ENCODE peak calls at places on chromosomes 2 and 18, in four cellular contexts. One of them, this sample, is unnamed.

GRCh38 chr18:46333371-46334199 is 229.4 kb downstream of the HAUS1 start:
- DNase-seq in stimulated activated CD4-positive, alpha-beta T cell treated with anti-CD3 and anti-CD28 coated beads, Interleukin-1b, Interleukin-23, amount 100 ng/mL, for 24 hours: no peak
- DNase-seq in mesendoderm: peak; percentile 45
- DNase-seq in activated CD8-positive, alpha-beta T cell treated with anti-CD3 and anti-CD28 coated beads, Interleukin-2, amount 10 ng/mL, durations not matched to agents 7 days and 5 days: peak; percentile 45
- DNase-seq in this sample: no peak

GRCh38 chr2:35973132-35973736 is 382.3 kb upstream of the CRIM1 start:
- DNase-seq in stimulated activated CD4-positive, alpha-beta T cell treated with anti-CD3 and anti-CD28 coated beads, Interleukin-1b, Interleukin-23, amount 100 ng/mL, for 24 hours: no peak
- DNase-seq in activated CD8-positive, alpha-beta T cell treated with anti-CD3 and anti-CD28 coated beads, Interleukin-2, amount 10 ng/mL, durations not matched to agents 7 days and 5 days: no peak
- DNase-seq in mesendoderm: peak; percentile 62
- DNase-seq in this sample: no peak

GRCh38 chr2:230326453-230327417 is at the start of gene SP140L:
- DNase-seq in stimulated activated CD4-positive, alpha-beta T cell treated with anti-CD3 and anti-CD28 coated beads, Interleukin-1b, Interleukin-23, amount 100 ng/mL, for 24 hours: peak; percentile 58
- DNase-seq in mesendoderm: peak; percentile 64
- DNase-seq in activated CD8-positive, alpha-beta T cell treated with anti-CD3 and anti-CD28 coated beads, Interleukin-2, amount 10 ng/mL, durations not matched to agents 7 days and 5 days: peak; percentile 92
- DNase-seq in this sample: peak; percentile 36

GRCh38 chr2:72533767-72534166 is 292.1 kb downstream of the EXOC6B start:
- DNase-seq in activated CD8-positive, alpha-beta T cell treated with anti-CD3 and anti-CD28 coated beads, Interleukin-2, amount 10 ng/mL, durations not matched to agents 7 days and 5 days: no peak
- DNase-seq in mesendoderm: no peak
- DNase-seq in stimulated activated CD4-positive, alpha-beta T cell treated with anti-CD3 and anti-CD28 coated beads, Interleukin-1b, Interleukin-23, amount 100 ng/mL, for 24 hours: no peak
- DNase-seq in this sample: peak; percentile 10

GRCh38 chr2:49490710-49491109 is 336.4 kb upstream of the FSHR start:
- DNase-seq in activated CD8-positive, alpha-beta T cell treated with anti-CD3 and anti-CD28 coated beads, Interleukin-2, amount 10 ng/mL, durations not matched to agents 7 days and 5 days: peak; percentile 20
- DNase-seq in stimulated activated CD4-positive, alpha-beta T cell treated with anti-CD3 and anti-CD28 coated beads, Interleukin-1b, Interleukin-23, amount 100 ng/mL, for 24 hours: no peak
- DNase-seq in mesendoderm: peak; percentile 93
- DNase-seq in this sample: no peak

GRCh38 chr18:44213288-44213687 is 467.4 kb upstream of the SETBP1 start:
- DNase-seq in mesendoderm: no peak
- DNase-seq in stimulated activated CD4-positive, alpha-beta T cell treated with anti-CD3 and anti-CD28 coated beads, Interleukin-1b, Interleukin-23, amount 100 ng/mL, for 24 hours: no peak
- DNase-seq in activated CD8-positive, alpha-beta T cell treated with anti-CD3 and anti-CD28 coated beads, Interleukin-2, amount 10 ng/mL, durations not matched to agents 7 days and 5 days: no peak
- DNase-seq in this sample: no peak

GRCh38 chr2:33430856-33431255 is 45.6 kb upstream of the RASGRP3 start:
- DNase-seq in activated CD8-positive, alpha-beta T cell treated with anti-CD3 and anti-CD28 coated beads, Interleukin-2, amount 10 ng/mL, durations not matched to agents 7 days and 5 days: no peak
- DNase-seq in mesendoderm: no peak
- DNase-seq in stimulated activated CD4-positive, alpha-beta T cell treated with anti-CD3 and anti-CD28 coated beads, Interleukin-1b, Interleukin-23, amount 100 ng/mL, for 24 hours: no peak
- DNase-seq in this sample: no peak

GRCh38 chr2:7358865-7359264 is 441.7 kb downstream of the RNF144A start:
- DNase-seq in stimulated activated CD4-positive, alpha-beta T cell treated with anti-CD3 and anti-CD28 coated beads, Interleukin-1b, Interleukin-23, amount 100 ng/mL, for 24 hours: no peak
- DNase-seq in mesendoderm: peak; percentile 40
- DNase-seq in activated CD8-positive, alpha-beta T cell treated with anti-CD3 and anti-CD28 coated beads, Interleukin-2, amount 10 ng/mL, durations not matched to agents 7 days and 5 days: no peak
- DNase-seq in this sample: no peak

GRCh38 chr2:96091711-96092579 is 24.4 kb downstream of the ADRA2B start:
- DNase-seq in mesendoderm: peak; percentile 41
- DNase-seq in activated CD8-positive, alpha-beta T cell treated with anti-CD3 and anti-CD28 coated beads, Interleukin-2, amount 10 ng/mL, durations not matched to agents 7 days and 5 days: no peak
- DNase-seq in stimulated activated CD4-positive, alpha-beta T cell treated with anti-CD3 and anti-CD28 coated beads, Interleukin-1b, Interleukin-23, amount 100 ng/mL, for 24 hours: no peak
- DNase-seq in this sample: no peak

GRCh38 chr2:159076233-159076632 is 107.8 kb downstream of the TANC1 start:
- DNase-seq in mesendoderm: no peak
- DNase-seq in stimulated activated CD4-positive, alpha-beta T cell treated with anti-CD3 and anti-CD28 coated beads, Interleukin-1b, Interleukin-23, amount 100 ng/mL, for 24 hours: no peak
- DNase-seq in activated CD8-positive, alpha-beta T cell treated with anti-CD3 and anti-CD28 coated beads, Interleukin-2, amount 10 ng/mL, durations not matched to agents 7 days and 5 days: no peak
- DNase-seq in this sample: peak; percentile 69

GRCh38 chr2:232568161-232568560 is 17.7 kb downstream of the EIF4E2 start:
- DNase-seq in mesendoderm: no peak
- DNase-seq in activated CD8-positive, alpha-beta T cell treated with anti-CD3 and anti-CD28 coated beads, Interleukin-2, amount 10 ng/mL, durations not matched to agents 7 days and 5 days: no peak
- DNase-seq in stimulated activated CD4-positive, alpha-beta T cell treated with anti-CD3 and anti-CD28 coated beads, Interleukin-1b, Interleukin-23, amount 100 ng/mL, for 24 hours: no peak
- DNase-seq in this sample: peak; percentile 36

GRCh38 chr2:199775297-199775696 is 75.7 kb downstream of the FTCDNL1 start:
- DNase-seq in stimulated activated CD4-positive, alpha-beta T cell treated with anti-CD3 and anti-CD28 coated beads, Interleukin-1b, Interleukin-23, amount 100 ng/mL, for 24 hours: no peak
- DNase-seq in mesendoderm: no peak
- DNase-seq in activated CD8-positive, alpha-beta T cell treated with anti-CD3 and anti-CD28 coated beads, Interleukin-2, amount 10 ng/mL, durations not matched to agents 7 days and 5 days: no peak
- DNase-seq in this sample: no peak

GRCh38 chr2:215878476-215879063 is 134.8 kb downstream of the MREG start:
- DNase-seq in mesendoderm: peak; percentile 44
- DNase-seq in stimulated activated CD4-positive, alpha-beta T cell treated with anti-CD3 and anti-CD28 coated beads, Interleukin-1b, Interleukin-23, amount 100 ng/mL, for 24 hours: no peak
- DNase-seq in activated CD8-positive, alpha-beta T cell treated with anti-CD3 and anti-CD28 coated beads, Interleukin-2, amount 10 ng/mL, durations not matched to agents 7 days and 5 days: no peak
- DNase-seq in this sample: no peak

GRCh38 chr2:85458611-85459563 is 40.4 kb downstream of the SH2D6 start:
- DNase-seq in stimulated activated CD4-positive, alpha-beta T cell treated with anti-CD3 and anti-CD28 coated beads, Interleukin-1b, Interleukin-23, amount 100 ng/mL, for 24 hours: no peak
- DNase-seq in activated CD8-positive, alpha-beta T cell treated with anti-CD3 and anti-CD28 coated beads, Interleukin-2, amount 10 ng/mL, durations not matched to agents 7 days and 5 days: no peak
- DNase-seq in mesendoderm: peak; percentile 65
- DNase-seq in this sample: no peak

GRCh38 chr18:21315741-21316187 is 73.7 kb downstream of the GREB1L start:
- DNase-seq in stimulated activated CD4-positive, alpha-beta T cell treated with anti-CD3 and anti-CD28 coated beads, Interleukin-1b, Interleukin-23, amount 100 ng/mL, for 24 hours: no peak
- DNase-seq in activated CD8-positive, alpha-beta T cell treated with anti-CD3 and anti-CD28 coated beads, Interleukin-2, amount 10 ng/mL, durations not matched to agents 7 days and 5 days: no peak
- DNase-seq in mesendoderm: peak; percentile 89
- DNase-seq in this sample: no peak

GRCh38 chr18:4230450-4231168 is 224.5 kb downstream of the DLGAP1 start:
- DNase-seq in activated CD8-positive, alpha-beta T cell treated with anti-CD3 and anti-CD28 coated beads, Interleukin-2, amount 10 ng/mL, durations not matched to agents 7 days and 5 days: no peak
- DNase-seq in mesendoderm: no peak
- DNase-seq in stimulated activated CD4-positive, alpha-beta T cell treated with anti-CD3 and anti-CD28 coated beads, Interleukin-1b, Interleukin-23, amount 100 ng/mL, for 24 hours: no peak
- DNase-seq in this sample: no peak

GRCh38 chr2:223069988-223070387 is 18.0 kb downstream of the KCNE4 start:
- DNase-seq in activated CD8-positive, alpha-beta T cell treated with anti-CD3 and anti-CD28 coated beads, Interleukin-2, amount 10 ng/mL, durations not matched to agents 7 days and 5 days: no peak
- DNase-seq in stimulated activated CD4-positive, alpha-beta T cell treated with anti-CD3 and anti-CD28 coated beads, Interleukin-1b, Interleukin-23, amount 100 ng/mL, for 24 hours: no peak
- DNase-seq in mesendoderm: no peak
- DNase-seq in this sample: no peak

GRCh38 chr2:128370468-128371247 is 52.0 kb upstream of the HS6ST1 start:
- DNase-seq in activated CD8-positive, alpha-beta T cell treated with anti-CD3 and anti-CD28 coated beads, Interleukin-2, amount 10 ng/mL, durations not matched to agents 7 days and 5 days: no peak
- DNase-seq in mesendoderm: no peak
- DNase-seq in stimulated activated CD4-positive, alpha-beta T cell treated with anti-CD3 and anti-CD28 coated beads, Interleukin-1b, Interleukin-23, amount 100 ng/mL, for 24 hours: no peak
- DNase-seq in this sample: no peak

GRCh38 chr2:240259201-240259923 is 118.9 kb upstream of the OTOS start:
- DNase-seq in activated CD8-positive, alpha-beta T cell treated with anti-CD3 and anti-CD28 coated beads, Interleukin-2, amount 10 ng/mL, durations not matched to agents 7 days and 5 days: peak; percentile 7
- DNase-seq in mesendoderm: no peak
- DNase-seq in stimulated activated CD4-positive, alpha-beta T cell treated with anti-CD3 and anti-CD28 coated beads, Interleukin-1b, Interleukin-23, amount 100 ng/mL, for 24 hours: no peak
- DNase-seq in this sample: no peak

GRCh38 chr18:12048010-12048826 is 45.4 kb upstream of the ANKRD62 start:
- DNase-seq in activated CD8-positive, alpha-beta T cell treated with anti-CD3 and anti-CD28 coated beads, Interleukin-2, amount 10 ng/mL, durations not matched to agents 7 days and 5 days: no peak
- DNase-seq in stimulated activated CD4-positive, alpha-beta T cell treated with anti-CD3 and anti-CD28 coated beads, Interleukin-1b, Interleukin-23, amount 100 ng/mL, for 24 hours: no peak
- DNase-seq in mesendoderm: peak; percentile 29
- DNase-seq in this sample: no peak

GRCh38 chr2:57552885-57553284 is 493.7 kb upstream of the VRK2 start:
- DNase-seq in stimulated activated CD4-positive, alpha-beta T cell treated with anti-CD3 and anti-CD28 coated beads, Interleukin-1b, Interleukin-23, amount 100 ng/mL, for 24 hours: no peak
- DNase-seq in mesendoderm: no peak
- DNase-seq in activated CD8-positive, alpha-beta T cell treated with anti-CD3 and anti-CD28 coated beads, Interleukin-2, amount 10 ng/mL, durations not matched to agents 7 days and 5 days: no peak
- DNase-seq in this sample: no peak

GRCh38 chr18:11752116-11752911 is 63.2 kb downstream of the GNAL start:
- DNase-seq in activated CD8-positive, alpha-beta T cell treated with anti-CD3 and anti-CD28 coated beads, Interleukin-2, amount 10 ng/mL, durations not matched to agents 7 days and 5 days: no peak
- DNase-seq in mesendoderm: peak; percentile 80
- DNase-seq in stimulated activated CD4-positive, alpha-beta T cell treated with anti-CD3 and anti-CD28 coated beads, Interleukin-1b, Interleukin-23, amount 100 ng/mL, for 24 hours: no peak
- DNase-seq in this sample: peak; percentile 5

GRCh38 chr18:10453885-10454772 is at the start of gene APCDD1:
- DNase-seq in stimulated activated CD4-positive, alpha-beta T cell treated with anti-CD3 and anti-CD28 coated beads, Interleukin-1b, Interleukin-23, amount 100 ng/mL, for 24 hours: no peak
- DNase-seq in activated CD8-positive, alpha-beta T cell treated with anti-CD3 and anti-CD28 coated beads, Interleukin-2, amount 10 ng/mL, durations not matched to agents 7 days and 5 days: no peak
- DNase-seq in mesendoderm: peak; percentile 93
- DNase-seq in this sample: no peak

GRCh38 chr2:109523121-109523520 is 90.6 kb downstream of the SEPTIN10 start:
- DNase-seq in activated CD8-positive, alpha-beta T cell treated with anti-CD3 and anti-CD28 coated beads, Interleukin-2, amount 10 ng/mL, durations not matched to agents 7 days and 5 days: no peak
- DNase-seq in mesendoderm: no peak
- DNase-seq in stimulated activated CD4-positive, alpha-beta T cell treated with anti-CD3 and anti-CD28 coated beads, Interleukin-1b, Interleukin-23, amount 100 ng/mL, for 24 hours: no peak
- DNase-seq in this sample: no peak

GRCh38 chr2:176637497-176638166 is 368.4 kb downstream of the MTX2 start:
- DNase-seq in mesendoderm: peak; percentile 46
- DNase-seq in stimulated activated CD4-positive, alpha-beta T cell treated with anti-CD3 and anti-CD28 coated beads, Interleukin-1b, Interleukin-23, amount 100 ng/mL, for 24 hours: no peak
- DNase-seq in activated CD8-positive, alpha-beta T cell treated with anti-CD3 and anti-CD28 coated beads, Interleukin-2, amount 10 ng/mL, durations not matched to agents 7 days and 5 days: no peak
- DNase-seq in this sample: no peak

GRCh38 chr2:74528600-74529356 is 728 bp downstream of the AUP1 start:
- DNase-seq in activated CD8-positive, alpha-beta T cell treated with anti-CD3 and anti-CD28 coated beads, Interleukin-2, amount 10 ng/mL, durations not matched to agents 7 days and 5 days: peak; percentile 50
- DNase-seq in mesendoderm: peak; percentile 38
- DNase-seq in stimulated activated CD4-positive, alpha-beta T cell treated with anti-CD3 and anti-CD28 coated beads, Interleukin-1b, Interleukin-23, amount 100 ng/mL, for 24 hours: no peak
- DNase-seq in this sample: no peak

This sample was measured in skeletal muscle cell.